ENCODE peak calls at places on chromosome 11, in eight cellular contexts. L is iris pigment epithelial cell, P is breast epithelium, W is RWPE1, Z is islet precursor cell, G is NCI-H1092, U is HT1080, K is HepG2. T is an unnamed sample.

GRCh38 chr11:61532136-61533038 is 23.8 kb downstream of the LRRC10B start:
- DNase-seq in U (peak; percentile 46), Z (peak; percentile 74), L (peak; percentile 11), K (peak; percentile 34), G (peak; percentile 20), W (peak; percentile 65), P (no peak), T (no peak)

GRCh38 chr11:106121570-106122320 is 44.3 kb downstream of the AASDHPPT start:
- DNase-seq in L (no peak), Z (peak; percentile 67), U (no peak), P (no peak), K (no peak), W (no peak), G (no peak), T (no peak)

GRCh38 chr11:111206472-111206871 is 39.1 kb upstream of the POU2AF2 start:
- DNase-seq in U (no peak), L (peak; percentile 78), P (no peak), G (no peak), W (peak; percentile 30), K (no peak), Z (no peak), T (peak; percentile 70)

GRCh38 chr11:1757861-1758610 is 5.7 kb downstream of the CTSD start:
- DNase-seq in G (no peak), L (no peak), U (no peak), K (no peak), P (no peak), W (no peak), Z (no peak), T (no peak)

GRCh38 chr11:9726313-9727022 is 62.6 kb downstream of the SWAP70 start:
- DNase-seq in K (peak; percentile 33), G (no peak), Z (no peak), U (peak; percentile 89), P (no peak), W (peak; percentile 44), L (peak; percentile 91), T (peak; percentile 88)

GRCh38 chr11:15816996-15817395 is 539.4 kb downstream of the SOX6 start:
- DNase-seq in Z (peak; percentile 60), U (no peak), P (no peak), K (no peak), L (peak; percentile 1), G (no peak), W (no peak), T (peak; percentile 63)

GRCh38 chr11:113538801-113539200 is 63.6 kb upstream of the DRD2 start:
- DNase-seq in W (no peak), G (no peak), K (no peak), U (no peak), Z (no peak), P (no peak), L (no peak), T (no peak)

GRCh38 chr11:5618807-5619206 is 6.0 kb upstream of the TRIM34 start:
- DNase-seq in G (no peak), P (no peak), W (peak; percentile 53), K (peak; percentile 49), U (peak; percentile 79), Z (no peak), L (peak; percentile 86), T (peak; percentile 83)

GRCh38 chr11:83641511-83641910 is 355.3 kb upstream of the CCDC90B start:
- DNase-seq in Z (peak; percentile 63), G (no peak), U (no peak), W (no peak), K (no peak), L (peak; percentile 61), P (no peak), T (no peak)

GRCh38 chr11:90594658-90595057 is 371.8 kb upstream of the CHORDC1 start:
- DNase-seq in P (no peak), W (no peak), L (no peak), K (no peak), Z (no peak), G (no peak), U (no peak), T (no peak)

GRCh38 chr11:28697920-28698827 is 590.0 kb downstream of the METTL15 start:
- DNase-seq in K (peak; percentile 41), L (peak; percentile 53), P (no peak), W (peak; percentile 41), U (peak; percentile 47), G (peak; percentile 1), Z (peak; percentile 64), T (peak; percentile 16)

GRCh38 chr11:11413776-11414175 is 60.7 kb upstream of the CSNK2A3 start:
- DNase-seq in U (no peak), K (no peak), P (no peak), Z (no peak), L (no peak), G (no peak), W (no peak), T (no peak)